ENCODE peak calls at places on chromosomes 2 and 18, in seven cellular contexts. P is CD8-positive, alpha-beta memory T cell; O is BE2C; T is LoVo; F is AG10803; W is kidney; S is activated CD4-positive, alpha-beta T cell treated with anti-CD3 and anti-CD28 coated beads, Interleukin-2, amount 10 ng/mL, durations not matched to agents 7 days and 5 days. C is an unnamed sample.

GRCh38 chr18:26547302-26548143 is 830 bp downstream of the KCTD1 start:
- DNase-seq in P (peak; percentile 60), O (peak; percentile 76), T (no peak), F (peak; percentile 76), W (peak; percentile 90), S (peak; percentile 64), C (peak; percentile 86)

GRCh38 chr2:189285962-189286648 is 106.5 kb upstream of the COL5A2 start:
- DNase-seq in P (no peak), O (no peak), T (no peak), F (peak; percentile 94), W (no peak), S (no peak), C (no peak)

GRCh38 chr2:15776629-15776919 is 163.8 kb upstream of the MYCN start:
- DNase-seq in P (no peak), O (no peak), T (no peak), F (no peak), W (no peak), S (no peak), C (no peak)

GRCh38 chr2:37585295-37585908 is 86.0 kb downstream of the CDC42EP3 start:
- DNase-seq in P (no peak), O (no peak), T (no peak), F (no peak), W (peak; percentile 32), S (no peak), C (no peak)

GRCh38 chr2:20622731-20623130 is 28.2 kb downstream of the HS1BP3 start:
- DNase-seq in P (peak; percentile 1), O (peak; percentile 92), T (no peak), F (no peak), W (peak; percentile 54), S (no peak), C (peak; percentile 50)

GRCh38 chr2:88489181-88489580 is 36.7 kb upstream of the FOXI3 start:
- DNase-seq in P (no peak), O (no peak), T (no peak), F (no peak), W (no peak), S (no peak), C (no peak)

GRCh38 chr2:61770298-61770697 is 83.6 kb downstream of the FAM161A start:
- DNase-seq in P (no peak), O (no peak), T (peak; percentile 19), F (no peak), W (no peak), S (no peak), C (no peak)

GRCh38 chr2:216392945-216393840 is 19.1 kb upstream of the SMARCAL1 start:
- DNase-seq in P (no peak), O (no peak), T (no peak), F (no peak), W (no peak), S (no peak), C (no peak)

GRCh38 chr2:180657054-180657453 is 323.4 kb upstream of the UBE2E3 start:
- DNase-seq in P (no peak), O (no peak), T (no peak), F (peak; percentile 11), W (no peak), S (no peak), C (no peak)

GRCh38 chr2:8525582-8526402 is 156.1 kb upstream of the ID2 start:
- DNase-seq in P (no peak), O (peak; percentile 77), T (peak; percentile 55), F (no peak), W (peak; percentile 96), S (no peak), C (peak; percentile 96)

GRCh38 chr2:88227446-88227845 is 57.3 kb downstream of the THNSL2 start:
- DNase-seq in P (no peak), O (no peak), T (peak; percentile 2), F (peak; percentile 20), W (no peak), S (no peak), C (no peak)

GRCh38 chr2:143901185-143901842 is 618.6 kb downstream of the ZEB2 start:
- DNase-seq in P (no peak), O (no peak), T (peak; percentile 36), F (peak; percentile 83), W (no peak), S (no peak), C (no peak)

GRCh38 chr18:58915006-58915799 is 50.5 kb downstream of the ZNF532 start:
- DNase-seq in P (no peak), O (no peak), T (no peak), F (no peak), W (no peak), S (no peak), C (no peak)

GRCh38 chr2:200092235-200092634 is 136.9 kb downstream of the MAIP1 start:
- DNase-seq in P (no peak), O (no peak), T (no peak), F (no peak), W (no peak), S (no peak), C (no peak)

GRCh38 chr2:157840568-157841156 is 35.5 kb downstream of the ACVR1 start:
- DNase-seq in P (no peak), O (no peak), T (no peak), F (no peak), W (peak; percentile 84), S (no peak), C (peak; percentile 77)

GRCh38 chr18:24268784-24269550 is 128.7 kb downstream of the OSBPL1A start:
- DNase-seq in P (no peak), O (no peak), T (peak; percentile 74), F (no peak), W (no peak), S (no peak), C (no peak)

GRCh38 chr2:201643216-201643651 is at the start of gene TMEM237:
- DNase-seq in P (peak; percentile 76), O (peak; percentile 65), T (peak; percentile 24), F (peak; percentile 56), W (peak; percentile 83), S (no peak), C (peak; percentile 79)

GRCh38 chr2:156385242-156385641 is 50.9 kb upstream of the GPD2 start:
- DNase-seq in P (no peak), O (no peak), T (no peak), F (no peak), W (no peak), S (no peak), C (no peak)

GRCh38 chr18:51010218-51010617 is 19.8 kb upstream of the SMAD4 start:
- DNase-seq in P (no peak), O (no peak), T (no peak), F (no peak), W (no peak), S (no peak), C (no peak)

GRCh38 chr2:226352941-226353558 is 446.6 kb downstream of the IRS1 start:
- DNase-seq in P (no peak), O (no peak), T (no peak), F (no peak), W (no peak), S (no peak), C (no peak)

GRCh38 chr2:114543106-114543806 is 100.8 kb downstream of the DPP10 start:
- DNase-seq in P (no peak), O (no peak), T (no peak), F (peak; percentile 1), W (no peak), S (no peak), C (no peak)

GRCh38 chr2:64101141-64101591 is 43.1 kb downstream of the PELI1 start:
- DNase-seq in P (no peak), O (no peak), T (no peak), F (peak; percentile 61), W (no peak), S (no peak), C (no peak)

GRCh38 chr2:118016911-118017310 is 3.0 kb upstream of the CCDC93 start:
- DNase-seq in P (no peak), O (no peak), T (no peak), F (no peak), W (no peak), S (no peak), C (no peak)

GRCh38 chr2:223925106-223925505 is 20.0 kb downstream of the WDFY1 start:
- DNase-seq in P (no peak), O (no peak), T (no peak), F (peak; percentile 33), W (no peak), S (no peak), C (no peak)

GRCh38 chr2:196954001-196954400 is 27.5 kb upstream of the PGAP1 start:
- DNase-seq in P (no peak), O (no peak), T (no peak), F (no peak), W (no peak), S (no peak), C (no peak)

GRCh38 chr2:176781570-176782217 is 430.9 kb upstream of the HNRNPA3 start:
- DNase-seq in P (no peak), O (no peak), T (no peak), F (no peak), W (no peak), S (no peak), C (no peak)

GRCh38 chr2:24818721-24819167 is 25.5 kb downstream of the CENPO start:
- DNase-seq in P (no peak), O (peak; percentile 12), T (no peak), F (no peak), W (peak; percentile 25), S (peak; percentile 5), C (no peak)

GRCh38 chr2:238527565-238527964 is 100.8 kb downstream of the ASB1 start:
- DNase-seq in P (no peak), O (no peak), T (no peak), F (peak; percentile 92), W (peak; percentile 7), S (no peak), C (no peak)

GRCh38 chr18:69622192-69622591 is 221.5 kb downstream of the DOK6 start:
- DNase-seq in P (no peak), O (no peak), T (no peak), F (no peak), W (no peak), S (no peak), C (no peak)

GRCh38 chr2:6704077-6704476 is 161.6 kb downstream of the CMPK2 start:
- DNase-seq in P (no peak), O (no peak), T (no peak), F (no peak), W (no peak), S (no peak), C (no peak)

GRCh38 chr2:135874966-135875365 is 1.3 kb downstream of the MCM6 start:
- DNase-seq in P (no peak), O (no peak), T (no peak), F (no peak), W (no peak), S (no peak), C (no peak)

GRCh38 chr18:48771641-48772380 is 179.0 kb downstream of the SMAD7 start:
- DNase-seq in P (no peak), O (no peak), T (no peak), F (no peak), W (peak; percentile 83), S (no peak), C (no peak)

GRCh38 chr2:222860740-222861410 is at the start of gene ACSL3:
- DNase-seq in P (peak; percentile 93), O (peak; percentile 99), T (peak; percentile 92), F (peak; percentile 88), W (peak; percentile 99), S (peak; percentile 95), C (peak; percentile 99)

GRCh38 chr2:236856856-236857616 is 228.7 kb upstream of the COPS8 start:
- DNase-seq in P (no peak), O (no peak), T (no peak), F (no peak), W (no peak), S (no peak), C (no peak)

GRCh38 chr18:42339324-42339723 is 384.3 kb downstream of the PIK3C3 start:
- DNase-seq in P (no peak), O (no peak), T (no peak), F (no peak), W (no peak), S (no peak), C (no peak)

GRCh38 chr2:88591684-88592083 is 35.6 kb downstream of the EIF2AK3 start:
- DNase-seq in P (no peak), O (no peak), T (no peak), F (no peak), W (no peak), S (no peak), C (no peak)

GRCh38 chr2:226792155-226792871 is 7.3 kb downstream of the IRS1 start:
- DNase-seq in P (no peak), O (no peak), T (no peak), F (peak; percentile 10), W (no peak), S (no peak), C (no peak)

GRCh38 chr2:165406053-165406628 is 63.4 kb upstream of the CSRNP3 start:
- DNase-seq in P (no peak), O (no peak), T (no peak), F (no peak), W (no peak), S (no peak), C (no peak)